ENCODE peak calls at places on chromosomes 7 and 10, in ten cellular contexts. Z, O, X, E, L, W, Y, B, J and T are unnamed samples.

GRCh38 chr7:30874656-30875317 is 36.9 kb upstream of the AQP1 start:
- DNase-seq in X (no peak), E (no peak), W (no peak), L (no peak), Z (no peak), J (peak), O (no peak), Y (no peak), B (no peak), T (no peak)

GRCh38 chr10:78263521-78263988 is 229.9 kb downstream of the RPS24 start:
- DNase-seq in O (no peak), L (no peak), E (no peak), Y (no peak), J (no peak), W (peak), X (no peak), B (no peak), Z (no peak), T (no peak)

GRCh38 chr7:102916426-102916825 is 3.6 kb downstream of the LRRC17 start:
- DNase-seq in E (no peak), O (no peak), J (no peak), Y (no peak), W (no peak), Z (no peak), B (no peak), X (no peak), L (no peak), T (no peak)

GRCh38 chr10:28171468-28172235 is 131.2 kb downstream of the MPP7 start:
- DNase-seq in J (no peak), O (no peak), E (no peak), Y (no peak), W (no peak), Z (no peak), B (no peak), X (no peak), L (no peak), T (no peak)

GRCh38 chr10:87945994-87946393 is 82.6 kb downstream of the PTEN start:
- DNase-seq in E (no peak), J (no peak), W (no peak), X (no peak), Y (no peak), Z (no peak), L (no peak), B (no peak), O (no peak), T (no peak)

GRCh38 chr7:149874644-149875028 is 867 bp downstream of the ATP6V0E2 start:
- DNase-seq in Y (peak), W (no peak), Z (no peak), B (no peak), L (no peak), J (no peak), O (no peak), E (no peak), X (no peak), T (no peak)

GRCh38 chr10:132708441-132708840 is 77.5 kb downstream of the NKX6-2 start:
- DNase-seq in L (no peak), B (no peak), Y (no peak), O (no peak), Z (peak), E (no peak), W (no peak), J (no peak), X (no peak), T (no peak)

GRCh38 chr10:70234668-70235447 is 1.6 kb upstream of the PPA1 start:
- DNase-seq in W (no peak), E (no peak), Y (peak), O (no peak), J (no peak), L (no peak), X (no peak), B (no peak), Z (no peak), T (no peak)

GRCh38 chr7:81501220-81501619 is 268.6 kb downstream of the HGF start:
- DNase-seq in Y (no peak), E (no peak), Z (no peak), J (no peak), B (no peak), X (no peak), O (no peak), L (peak), W (no peak), T (no peak)

GRCh38 chr10:396535-397220 is 261.4 kb downstream of the ZMYND11 start:
- DNase-seq in O (no peak), J (no peak), B (no peak), X (no peak), Z (no peak), W (no peak), Y (no peak), E (no peak), L (no peak), T (no peak)

GRCh38 chr7:116782177-116782711 is 80.1 kb upstream of the CAPZA2 start:
- DNase-seq in O (no peak), W (no peak), L (no peak), X (no peak), E (no peak), Z (no peak), B (no peak), Y (no peak), J (no peak), T (no peak)

GRCh38 chr10:101818958-101819633 is 852 bp upstream of the OGA start:
- DNase-seq in Z (no peak), W (no peak), J (peak), E (no peak), O (no peak), B (no peak), L (peak), X (peak), Y (no peak), T (no peak)

GRCh38 chr10:48926255-48926654 is 13.4 kb downstream of the LRRC18 start:
- DNase-seq in B (no peak), O (no peak), X (no peak), W (no peak), E (no peak), Y (no peak), L (no peak), Z (no peak), J (peak), T (no peak)

GRCh38 chr7:18082169-18082568 is 54.5 kb upstream of the PRPS1L1 start:
- DNase-seq in W (no peak), Y (no peak), L (no peak), J (no peak), E (no peak), Z (no peak), O (no peak), B (no peak), X (no peak), T (no peak)

GRCh38 chr7:80907141-80907601 is 11.7 kb downstream of the SEMA3C start:
- DNase-seq in L (no peak), E (no peak), Z (no peak), O (no peak), X (no peak), B (no peak), J (no peak), Y (no peak), W (no peak), T (no peak)

GRCh38 chr10:22003964-22004281 is 393 bp upstream of the DNAJC1 start:
- DNase-seq in J (no peak), Z (no peak), W (no peak), E (no peak), Y (no peak), X (no peak), L (no peak), O (no peak), B (no peak), T (no peak)

GRCh38 chr10:48713966-48714618 is 29.4 kb downstream of the WDFY4 start:
- DNase-seq in L (no peak), Y (no peak), X (no peak), O (no peak), W (no peak), Z (no peak), J (no peak), E (no peak), B (no peak), T (no peak)

GRCh38 chr7:116087984-116088383 is 57.4 kb upstream of the TFEC start:
- DNase-seq in X (no peak), O (no peak), Z (no peak), W (no peak), B (no peak), L (no peak), Y (no peak), J (no peak), E (no peak), T (no peak)

GRCh38 chr7:33776791-33777190 is 128.5 kb upstream of the BMPER start:
- DNase-seq in Z (no peak), O (no peak), X (no peak), J (no peak), B (no peak), E (no peak), Y (no peak), L (no peak), W (no peak), T (no peak)

GRCh38 chr10:86231796-86232560 is 134.6 kb downstream of the GRID1 start:
- DNase-seq in L (no peak), X (no peak), W (no peak), O (no peak), E (no peak), Y (no peak), J (no peak), Z (peak), B (no peak), T (no peak)

GRCh38 chr10:124332426-124332825 is 86.3 kb downstream of the OAT start:
- DNase-seq in O (no peak), Z (no peak), B (no peak), E (no peak), J (no peak), Y (no peak), L (no peak), W (no peak), X (no peak), T (no peak)

GRCh38 chr10:73992899-73993788 is 4.8 kb upstream of the VCL start:
- DNase-seq in L (no peak), B (no peak), X (no peak), J (no peak), E (no peak), O (no peak), W (no peak), Z (no peak), Y (peak), T (no peak)

GRCh38 chr7:12583181-12583580 is 12.7 kb downstream of the SCIN start:
- DNase-seq in E (no peak), Z (no peak), J (no peak), Y (no peak), X (no peak), B (no peak), W (no peak), L (no peak), O (no peak), T (no peak)

GRCh38 chr7:3559178-3559765 is 258.2 kb downstream of the SDK1 start:
- DNase-seq in Z (no peak), X (no peak), J (no peak), Y (no peak), B (no peak), E (peak), O (no peak), W (no peak), L (peak), T (no peak)

GRCh38 chr10:29386347-29386999 is 97.6 kb downstream of the LYZL1 start:
- DNase-seq in Z (no peak), J (no peak), O (no peak), Y (no peak), W (no peak), L (peak), B (peak), E (no peak), X (peak), T (no peak)

GRCh38 chr10:110977662-110978061 is 58.3 kb downstream of the SHOC2 start:
- DNase-seq in W (no peak), X (no peak), O (no peak), B (no peak), E (no peak), Y (no peak), Z (no peak), L (no peak), J (no peak), T (no peak)

GRCh38 chr10:121709674-121710073 is 111.4 kb upstream of the FGFR2 start:
- DNase-seq in W (no peak), J (no peak), Z (no peak), O (no peak), X (no peak), L (no peak), E (no peak), Y (peak), B (no peak), T (no peak)

GRCh38 chr10:3850999-3851937 is 66.3 kb upstream of the KLF6 start:
- DNase-seq in B (peak), J (no peak), E (no peak), Y (no peak), O (no peak), X (no peak), W (no peak), Z (no peak), L (no peak), T (no peak)

GRCh38 chr7:77866370-77866769 is 67.8 kb downstream of the PHTF2 start:
- DNase-seq in Y (no peak), E (no peak), L (no peak), W (no peak), X (no peak), B (no peak), Z (no peak), J (no peak), O (no peak), T (no peak)